ENCODE peak calls at places on chromosomes 4 and X, in seven cellular contexts. J, F, M, V, S, Y and D are unnamed samples.

GRCh38 chr4:85498068-85498733 is 23.3 kb downstream of the ARHGAP24 start:
- DNase-seq in S (no peak), F (peak), Y (no peak), V (peak), J (no peak), M (no peak), D (no peak)

GRCh38 chr4:176622251-176622968 is 170.3 kb downstream of the VEGFC start:
- DNase-seq in S (no peak), Y (peak), V (peak), J (no peak), F (peak), M (no peak), D (no peak)

GRCh38 chr4:94454405-94454804 is 2.7 kb downstream of the PDLIM5 start:
- DNase-seq in S (no peak), Y (no peak), V (no peak), M (no peak), F (peak), J (no peak), D (no peak)

GRCh38 chr4:98510757-98511517 is 147.5 kb downstream of the TSPAN5 start:
- DNase-seq in M (no peak), Y (peak), J (no peak), V (no peak), F (peak), S (no peak), D (no peak)

GRCh38 chr4:5371415-5372190 is 320.3 kb downstream of the STK32B start:
- DNase-seq in F (no peak), S (no peak), Y (peak), V (peak), J (peak), M (no peak), D (no peak)

GRCh38 chrX:107574711-107575110 is 53.6 kb upstream of the PRPS1 start:
- DNase-seq in J (no peak), V (no peak), F (peak), M (no peak), Y (no peak), S (no peak), D (no peak)

GRCh38 chr4:95547708-95548471 is 883 bp downstream of the UNC5C start:
- DNase-seq in M (no peak), J (no peak), F (peak), V (no peak), Y (no peak), S (peak), D (no peak)

GRCh38 chr4:107618656-107619055 is 101.4 kb downstream of the PAPSS1 start:
- DNase-seq in J (no peak), V (no peak), F (no peak), Y (no peak), S (no peak), M (no peak), D (no peak)

GRCh38 chrX:100819534-100819836 is 706 bp upstream of the CSTF2 start:
- DNase-seq in Y (no peak), V (no peak), M (no peak), S (peak), J (no peak), F (no peak), D (peak)

GRCh38 chr4:153502584-153502983 is 36.4 kb downstream of the TMEM131L start:
- DNase-seq in F (no peak), S (no peak), M (no peak), Y (no peak), V (no peak), J (no peak), D (no peak)

GRCh38 chrX:10101269-10101668 is 55.5 kb upstream of the CLCN4 start:
- DNase-seq in S (no peak), F (no peak), J (no peak), Y (no peak), V (peak), M (no peak), D (no peak)

GRCh38 chr4:129808242-129808641 is 712.3 kb downstream of the C4orf33 start:
- DNase-seq in J (no peak), F (no peak), S (no peak), M (no peak), Y (no peak), V (no peak), D (no peak)

GRCh38 chr4:88008133-88008621 is 742 bp downstream of the PKD2 start:
- DNase-seq in M (peak), F (peak), V (peak), Y (no peak), J (no peak), S (peak), D (peak)

GRCh38 chr4:56976878-56977320 is 507 bp downstream of the NOA1 start:
- DNase-seq in M (peak), V (peak), Y (no peak), S (peak), F (no peak), J (peak), D (peak)

GRCh38 chr4:6972911-6973310 is 63.3 kb downstream of the TBC1D14 start:
- DNase-seq in Y (no peak), V (no peak), F (no peak), J (no peak), S (peak), M (no peak), D (no peak)

GRCh38 chr4:150510176-150510875 is 71.6 kb upstream of the MAB21L2 start:
- DNase-seq in S (no peak), Y (peak), J (no peak), F (peak), V (peak), M (no peak), D (no peak)

GRCh38 chr4:143099693-143100092 is 85.0 kb upstream of the USP38 start:
- DNase-seq in J (no peak), M (no peak), V (no peak), Y (no peak), F (no peak), S (no peak), D (no peak)

GRCh38 chr4:175330652-175331051 is 412.5 kb downstream of the ADAM29 start:
- DNase-seq in F (no peak), J (no peak), Y (no peak), M (no peak), V (peak), S (no peak), D (no peak)

GRCh38 chr4:184475096-184475461 is 729 bp upstream of the IRF2 start:
- DNase-seq in Y (peak), S (peak), M (peak), J (no peak), F (peak), V (peak), D (no peak)

GRCh38 chr4:75671802-75672421 is 1.3 kb downstream of the G3BP2 start:
- DNase-seq in V (no peak), Y (no peak), J (no peak), F (peak), S (no peak), M (no peak), D (no peak)

GRCh38 chr4:38162240-38162784 is 202.1 kb downstream of the PTTG2 start:
- DNase-seq in J (peak), V (peak), S (no peak), M (no peak), F (peak), Y (peak), D (no peak)

GRCh38 chrX:45571453-45571852 is 370.8 kb upstream of the DIPK2B start:
- DNase-seq in F (no peak), M (no peak), V (no peak), Y (no peak), S (no peak), J (no peak), D (no peak)

GRCh38 chrX:53441531-53442321 is 7.6 kb upstream of the HSD17B10 start:
- DNase-seq in S (peak), J (peak), F (peak), M (peak), V (peak), Y (no peak), D (peak)

GRCh38 chrX:69015156-69015555 is 150.1 kb downstream of the PJA1 start:
- DNase-seq in V (no peak), J (no peak), S (peak), M (no peak), F (no peak), Y (no peak), D (no peak)

GRCh38 chr4:173334891-173335754 is 965 bp upstream of the HMGB2 start:
- DNase-seq in S (peak), M (no peak), J (peak), F (peak), Y (peak), V (peak), D (peak)

GRCh38 chrX:46844913-46845312 is 8.1 kb downstream of the RP2 start:
- DNase-seq in Y (no peak), M (no peak), S (no peak), V (no peak), F (no peak), J (no peak), D (no peak)

GRCh38 chr4:172143605-172144314 is 330.6 kb downstream of the GALNTL6 start:
- DNase-seq in J (no peak), F (no peak), Y (no peak), M (no peak), S (no peak), V (no peak), D (no peak)

GRCh38 chr4:2816401-2816954 is 23.6 kb downstream of the SH3BP2 start:
- DNase-seq in S (no peak), V (no peak), M (no peak), F (no peak), J (no peak), Y (no peak), D (no peak)

GRCh38 chr4:173417833-173418232 is 18.9 kb upstream of the SCRG1 start:
- DNase-seq in M (no peak), S (no peak), Y (no peak), V (no peak), J (no peak), F (no peak), D (no peak)

GRCh38 chrX:86014421-86014820 is 32.9 kb downstream of the CHM start:
- DNase-seq in Y (no peak), M (no peak), J (no peak), F (no peak), V (no peak), S (no peak), D (no peak)

GRCh38 chr4:150395872-150396271 is 186.1 kb upstream of the MAB21L2 start:
- DNase-seq in V (no peak), S (no peak), M (no peak), J (no peak), Y (no peak), F (no peak), D (no peak)

GRCh38 chr4:3286335-3287175 is 6.3 kb upstream of the RGS12 start:
- DNase-seq in Y (no peak), F (no peak), V (no peak), M (no peak), S (peak), J (no peak), D (no peak)

GRCh38 chr4:120753854-120754253 is 168.7 kb downstream of the PRDM5 start:
- DNase-seq in Y (no peak), S (no peak), J (peak), V (no peak), M (no peak), F (peak), D (no peak)

GRCh38 chr4:1080432-1080831 is 32.9 kb downstream of the RNF212 start:
- DNase-seq in V (no peak), S (no peak), M (no peak), J (no peak), F (no peak), Y (no peak), D (no peak)

GRCh38 chr4:159206427-159206871 is 103.6 kb downstream of the RAPGEF2 start:
- DNase-seq in F (no peak), S (no peak), Y (no peak), M (no peak), J (no peak), V (no peak), D (no peak)